ENCODE peak calls at places on chromosomes 12 and 14, in nine cellular contexts. W, V, B, R, I, L, M, Q and D are unnamed samples.

GRCh38 chr12:53751336-53752191 is at the start of gene CISTR:
- DNase-seq in W (no peak), V (peak; percentile 46), B (no peak), R (no peak), I (no peak), L (no peak), M (peak; percentile 62), Q (no peak), D (no peak)

GRCh38 chr14:31196839-31197477 is 10.6 kb downstream of the HECTD1 start:
- DNase-seq in W (no peak), V (no peak), B (no peak), R (no peak), I (no peak), L (no peak), M (no peak), Q (no peak), D (no peak)

GRCh38 chr12:86727151-86727550 is 471.0 kb upstream of the MGAT4C start:
- DNase-seq in W (no peak), V (no peak), B (peak; percentile 93), R (no peak), I (peak; percentile 47), L (no peak), M (no peak), Q (no peak), D (no peak)

GRCh38 chr12:31118347-31118830 is 44.7 kb downstream of the DDX11 start:
- DNase-seq in W (no peak), V (no peak), B (no peak), R (no peak), I (peak; percentile 48), L (no peak), M (peak; percentile 45), Q (no peak), D (no peak)

GRCh38 chr12:90938451-90938850 is 16.5 kb downstream of the CCER1 start:
- DNase-seq in W (no peak), V (no peak), B (peak; percentile 78), R (no peak), I (peak; percentile 23), L (no peak), M (no peak), Q (no peak), D (no peak)

GRCh38 chr14:69316449-69317391 is 56.8 kb downstream of the GALNT16 start:
- DNase-seq in W (peak; percentile 20), V (peak; percentile 40), B (peak; percentile 98), R (peak; percentile 55), I (peak; percentile 85), L (no peak), M (peak; percentile 34), Q (peak; percentile 37), D (no peak)

GRCh38 chr12:131833288-131833895 is 5.2 kb downstream of the MMP17 start:
- DNase-seq in W (no peak), V (no peak), B (no peak), R (no peak), I (no peak), L (no peak), M (no peak), Q (no peak), D (no peak)

GRCh38 chr12:94405378-94406116 is 54.1 kb downstream of the CEP83 start:
- DNase-seq in W (no peak), V (no peak), B (peak; percentile 17), R (no peak), I (no peak), L (no peak), M (no peak), Q (no peak), D (no peak)

GRCh38 chr12:75329918-75330826 is at the start of gene CAPS2:
- DNase-seq in W (peak; percentile 52), V (peak; percentile 81), B (peak; percentile 80), R (peak; percentile 87), I (peak; percentile 81), L (peak; percentile 51), M (peak; percentile 90), Q (peak; percentile 80), D (no peak)

GRCh38 chr14:25121342-25122129 is 71.6 kb upstream of the STXBP6 start:
- DNase-seq in W (no peak), V (no peak), B (peak; percentile 92), R (no peak), I (peak; percentile 53), L (no peak), M (no peak), Q (no peak), D (no peak)

GRCh38 chr14:103476065-103476464 is 46.6 kb downstream of the CKB start:
- DNase-seq in W (no peak), V (no peak), B (no peak), R (no peak), I (no peak), L (no peak), M (no peak), Q (no peak), D (no peak)

GRCh38 chr14:103476631-103477030 is 46.0 kb downstream of the CKB start:
- DNase-seq in W (no peak), V (no peak), B (no peak), R (no peak), I (no peak), L (no peak), M (no peak), Q (no peak), D (no peak)

GRCh38 chr14:103483600-103483999 is 39.0 kb downstream of the CKB start:
- DNase-seq in W (no peak), V (no peak), B (peak; percentile 87), R (peak; percentile 79), I (no peak), L (no peak), M (no peak), Q (no peak), D (no peak)

GRCh38 chr14:103485504-103485903 is 37.1 kb downstream of the CKB start:
- DNase-seq in W (no peak), V (no peak), B (no peak), R (no peak), I (no peak), L (no peak), M (no peak), Q (no peak), D (no peak)

GRCh38 chr14:103480595-103480994 is 42.0 kb downstream of the CKB start:
- DNase-seq in W (no peak), V (no peak), B (no peak), R (no peak), I (no peak), L (no peak), M (no peak), Q (no peak), D (no peak)
- H3K27ac ChIP-seq in W (no peak overlapping the region), V (no peak overlapping the region), B (no peak overlapping the region), R (no peak overlapping the region), I (no peak overlapping the region), L (no peak overlapping the region), M (no peak overlapping the region), Q (no peak overlapping the region), D (no peak overlapping the region)

DNA sequence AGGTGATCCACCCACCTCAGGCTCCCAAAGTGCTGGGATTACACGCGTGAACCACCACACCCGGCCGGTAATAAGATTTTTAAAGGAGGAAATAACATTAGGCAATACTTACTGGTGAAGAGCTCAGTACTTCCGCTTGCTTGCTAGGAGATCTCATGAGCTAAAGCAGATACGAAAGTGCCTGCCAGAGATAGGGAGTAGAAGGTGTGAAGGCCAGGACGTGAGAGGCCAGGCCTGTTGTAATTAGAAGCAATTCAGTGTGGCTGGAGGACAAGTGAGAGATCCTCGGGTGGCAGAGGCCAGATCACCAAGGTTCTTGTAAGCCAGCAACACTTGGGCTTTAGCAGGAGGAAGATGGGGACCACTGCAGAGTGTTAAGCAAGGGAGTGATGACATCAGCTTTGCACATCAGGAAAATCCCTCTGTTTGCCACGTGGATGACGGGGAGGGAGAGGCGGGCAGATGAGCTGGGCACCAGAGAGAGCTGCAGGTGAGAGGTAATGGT is 7.6 kb downstream of the TECPR2 start:
- DNase-seq in W (no peak), V (no peak), B (no peak), R (no peak), I (peak; percentile 6), L (no peak), M (no peak), Q (no peak), D (no peak)
- H3K4me1 ChIP-seq in W (peaks cover 51% of the 10 kb centered on the region), V (no peaks in the 10 kb centered on the region), B (no peaks in the 10 kb centered on the region), R (no peaks in the 10 kb centered on the region), I (no peaks in the 10 kb centered on the region), L (no peaks in the 10 kb centered on the region), M (no peaks in the 10 kb centered on the region), Q (no peaks in the 10 kb centered on the region), D (no peaks in the 10 kb centered on the region)

GRCh38 chr14:74616996-74617700 is 5.1 kb upstream of the LTBP2 start:
- DNase-seq in W (no peak), V (no peak), B (no peak), R (no peak), I (peak; percentile 39), L (no peak), M (no peak), Q (no peak), D (no peak)

GRCh38 chr14:74620497-74620921 is 8.5 kb upstream of the LTBP2 start:
- DNase-seq in W (no peak), V (no peak), B (peak; percentile 73), R (no peak), I (peak; percentile 71), L (no peak), M (no peak), Q (no peak), D (no peak)

GRCh38 chr14:74616507-74616906 is 4.5 kb upstream of the LTBP2 start:
- DNase-seq in W (no peak), V (no peak), B (peak; percentile 74), R (peak; percentile 52), I (peak; percentile 61), L (no peak), M (no peak), Q (no peak), D (no peak)

GRCh38 chr14:74619672-74620131 is 7.7 kb upstream of the LTBP2 start:
- DNase-seq in W (peak; percentile 86), V (peak; percentile 78), B (peak; percentile 97), R (peak; percentile 58), I (peak; percentile 84), L (no peak), M (no peak), Q (no peak), D (no peak)

GRCh38 chr14:74618078-74618952 is 6.3 kb upstream of the LTBP2 start:
- DNase-seq in W (no peak), V (no peak), B (peak; percentile 70), R (peak; percentile 64), I (peak; percentile 80), L (peak; percentile 49), M (no peak), Q (peak; percentile 64), D (no peak)
- H3K27ac ChIP-seq in W (no peak overlapping the region), V (peak overlapping the region; percentile 42), B (peak overlapping the region; percentile 79), R (peak overlapping the region; percentile 74), I (peak overlapping the region; percentile 96), L (peak overlapping the region; percentile 12), M (no peak overlapping the region), Q (peak overlapping the region; percentile 51), D (no peak overlapping the region)

DNA sequence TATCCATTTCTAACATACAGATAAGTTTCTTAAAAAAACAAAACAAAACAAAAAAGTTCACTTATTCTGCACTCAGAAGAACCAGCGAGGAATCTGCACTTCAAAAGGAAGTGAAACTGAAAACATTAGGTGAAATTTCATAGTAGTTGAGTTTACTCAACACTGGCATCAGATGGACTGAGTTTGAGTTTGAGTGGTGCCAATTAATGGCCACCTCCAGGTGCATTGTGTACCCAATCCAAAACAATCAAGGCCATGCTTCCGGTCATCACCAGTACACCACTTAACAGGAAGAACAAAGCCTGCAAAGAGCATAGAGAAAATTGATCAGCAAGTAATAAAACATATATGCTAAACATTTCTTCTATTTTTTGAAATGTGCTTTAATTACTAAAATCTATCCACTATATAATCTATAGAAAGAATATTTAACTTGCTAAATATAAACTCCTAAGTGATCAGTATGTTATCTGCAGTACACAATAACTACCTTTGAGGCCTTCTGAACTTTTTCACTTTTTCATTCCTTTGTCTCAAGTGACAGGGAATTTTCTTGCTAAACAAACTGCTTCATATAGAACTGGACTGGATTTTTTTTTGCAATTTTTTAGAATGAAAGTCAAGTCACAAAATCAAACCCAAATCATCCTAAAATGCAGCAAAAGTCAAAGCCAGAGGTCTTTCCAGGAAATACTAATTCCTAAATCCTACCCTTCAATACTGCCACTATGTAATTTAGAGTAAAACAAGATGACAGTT is 11.5 kb downstream of the SLC38A2 start:
- DNase-seq in W (no peak), V (no peak), B (peak; percentile 19), R (no peak), I (no peak), L (no peak), M (no peak), Q (no peak), D (no peak)
- H3K4me1 ChIP-seq in W (peaks cover 66% of the 10 kb centered on the region), V (peaks cover 23% of the 10 kb centered on the region), B (peaks cover 5% of the 10 kb centered on the region), R (peaks cover 63% of the 10 kb centered on the region), I (peaks cover 77% of the 10 kb centered on the region), L (no peaks in the 10 kb centered on the region), M (no peaks in the 10 kb centered on the region), Q (peaks cover 16% of the 10 kb centered on the region), D (no peaks in the 10 kb centered on the region)